ENCODE peak calls at places on chromosomes 1 and 21, in nine cellular contexts. One of them, this sample, is unnamed.

GRCh38 chr1:233606813-233607212 is 7.1 kb upstream of the KCNK1 start:
- DNase-seq in epithelial cell of esophagus: peak
- DNase-seq in brain microvascular endothelial cell: no peak
- DNase-seq in prostate gland: no peak
- DNase-seq in colonic mucosa: no peak
- DNase-seq in CD8-positive, alpha-beta T cell: no peak
- DNase-seq in tibial artery: no peak
- DNase-seq in ovary: no peak
- DNase-seq in fibroblast of lung: no peak
- DNase-seq in this sample: no peak

GRCh38 chr1:240344918-240345317 is 253.2 kb downstream of the FMN2 start:
- DNase-seq in epithelial cell of esophagus: no peak
- DNase-seq in brain microvascular endothelial cell: no peak
- DNase-seq in prostate gland: no peak
- DNase-seq in colonic mucosa: no peak
- DNase-seq in CD8-positive, alpha-beta T cell: no peak
- DNase-seq in tibial artery: no peak
- DNase-seq in ovary: no peak
- DNase-seq in fibroblast of lung: peak
- DNase-seq in this sample: no peak

GRCh38 chr1:2232916-2233438 is 4.9 kb downstream of the SKI start:
- DNase-seq in epithelial cell of esophagus: no peak
- DNase-seq in brain microvascular endothelial cell: no peak
- DNase-seq in prostate gland: no peak
- DNase-seq in colonic mucosa: no peak
- DNase-seq in CD8-positive, alpha-beta T cell: no peak
- DNase-seq in tibial artery: no peak
- DNase-seq in ovary: no peak
- DNase-seq in fibroblast of lung: no peak
- DNase-seq in this sample: no peak

GRCh38 chr1:219130536-219130935 is 43.1 kb upstream of the LYPLAL1 start:
- DNase-seq in epithelial cell of esophagus: peak
- DNase-seq in brain microvascular endothelial cell: no peak
- DNase-seq in prostate gland: no peak
- DNase-seq in colonic mucosa: no peak
- DNase-seq in CD8-positive, alpha-beta T cell: no peak
- DNase-seq in tibial artery: no peak
- DNase-seq in ovary: no peak
- DNase-seq in fibroblast of lung: no peak
- DNase-seq in this sample: no peak

GRCh38 chr21:36320421-36321324 is 676 bp downstream of the MORC3 start:
- DNase-seq in epithelial cell of esophagus: peak
- DNase-seq in brain microvascular endothelial cell: peak
- DNase-seq in prostate gland: peak
- DNase-seq in colonic mucosa: peak
- DNase-seq in CD8-positive, alpha-beta T cell: no peak
- DNase-seq in tibial artery: peak
- DNase-seq in ovary: peak
- DNase-seq in fibroblast of lung: peak
- DNase-seq in this sample: peak

GRCh38 chr1:115726161-115726560 is 42.4 kb downstream of the CASQ2 start:
- DNase-seq in epithelial cell of esophagus: no peak
- DNase-seq in brain microvascular endothelial cell: no peak
- DNase-seq in prostate gland: no peak
- DNase-seq in colonic mucosa: no peak
- DNase-seq in CD8-positive, alpha-beta T cell: no peak
- DNase-seq in tibial artery: no peak
- DNase-seq in ovary: no peak
- DNase-seq in fibroblast of lung: peak
- DNase-seq in this sample: no peak

GRCh38 chr1:25051504-25051903 is 121.4 kb upstream of the RUNX3 start:
- DNase-seq in epithelial cell of esophagus: no peak
- DNase-seq in brain microvascular endothelial cell: no peak
- DNase-seq in prostate gland: no peak
- DNase-seq in colonic mucosa: no peak
- DNase-seq in CD8-positive, alpha-beta T cell: no peak
- DNase-seq in tibial artery: no peak
- DNase-seq in ovary: no peak
- DNase-seq in fibroblast of lung: no peak
- DNase-seq in this sample: no peak

GRCh38 chr1:62395291-62395690 is 41.6 kb upstream of the USP1 start:
- DNase-seq in epithelial cell of esophagus: no peak
- DNase-seq in brain microvascular endothelial cell: no peak
- DNase-seq in prostate gland: no peak
- DNase-seq in colonic mucosa: no peak
- DNase-seq in CD8-positive, alpha-beta T cell: no peak
- DNase-seq in tibial artery: no peak
- DNase-seq in ovary: no peak
- DNase-seq in fibroblast of lung: no peak
- DNase-seq in this sample: no peak

GRCh38 chr1:99482750-99483149 is 163.2 kb upstream of the PALMD start:
- DNase-seq in epithelial cell of esophagus: no peak
- DNase-seq in brain microvascular endothelial cell: no peak
- DNase-seq in prostate gland: no peak
- DNase-seq in colonic mucosa: no peak
- DNase-seq in CD8-positive, alpha-beta T cell: no peak
- DNase-seq in tibial artery: no peak
- DNase-seq in ovary: no peak
- DNase-seq in fibroblast of lung: no peak
- DNase-seq in this sample: no peak

GRCh38 chr1:203800001-203800400 is 4.6 kb downstream of the ZBED6 start:
- DNase-seq in epithelial cell of esophagus: no peak
- DNase-seq in brain microvascular endothelial cell: no peak
- DNase-seq in prostate gland: no peak
- DNase-seq in colonic mucosa: no peak
- DNase-seq in CD8-positive, alpha-beta T cell: no peak
- DNase-seq in tibial artery: no peak
- DNase-seq in ovary: no peak
- DNase-seq in fibroblast of lung: no peak
- DNase-seq in this sample: no peak

GRCh38 chr1:22526677-22527076 is 36.6 kb upstream of the EPHA8 start:
- DNase-seq in epithelial cell of esophagus: no peak
- DNase-seq in brain microvascular endothelial cell: no peak
- DNase-seq in prostate gland: no peak
- DNase-seq in colonic mucosa: no peak
- DNase-seq in CD8-positive, alpha-beta T cell: no peak
- DNase-seq in tibial artery: no peak
- DNase-seq in ovary: no peak
- DNase-seq in fibroblast of lung: no peak
- DNase-seq in this sample: no peak

GRCh38 chr21:43354016-43354420 is 72.9 kb downstream of the SIK1 start:
- DNase-seq in epithelial cell of esophagus: no peak
- DNase-seq in brain microvascular endothelial cell: no peak
- DNase-seq in prostate gland: no peak
- DNase-seq in colonic mucosa: no peak
- DNase-seq in CD8-positive, alpha-beta T cell: no peak
- DNase-seq in tibial artery: no peak
- DNase-seq in ovary: no peak
- DNase-seq in fibroblast of lung: no peak
- DNase-seq in this sample: no peak

GRCh38 chr1:61175976-61176375 is 93.6 kb downstream of the NFIA start:
- DNase-seq in epithelial cell of esophagus: no peak
- DNase-seq in brain microvascular endothelial cell: no peak
- DNase-seq in prostate gland: no peak
- DNase-seq in colonic mucosa: no peak
- DNase-seq in CD8-positive, alpha-beta T cell: no peak
- DNase-seq in tibial artery: no peak
- DNase-seq in ovary: no peak
- DNase-seq in fibroblast of lung: no peak
- DNase-seq in this sample: no peak

GRCh38 chr1:231040800-231041704 is 998 bp upstream of the FAM89A start:
- DNase-seq in epithelial cell of esophagus: no peak
- DNase-seq in brain microvascular endothelial cell: no peak
- DNase-seq in prostate gland: peak
- DNase-seq in colonic mucosa: no peak
- DNase-seq in CD8-positive, alpha-beta T cell: no peak
- DNase-seq in tibial artery: no peak
- DNase-seq in ovary: peak
- DNase-seq in fibroblast of lung: no peak
- DNase-seq in this sample: no peak

DNA sequence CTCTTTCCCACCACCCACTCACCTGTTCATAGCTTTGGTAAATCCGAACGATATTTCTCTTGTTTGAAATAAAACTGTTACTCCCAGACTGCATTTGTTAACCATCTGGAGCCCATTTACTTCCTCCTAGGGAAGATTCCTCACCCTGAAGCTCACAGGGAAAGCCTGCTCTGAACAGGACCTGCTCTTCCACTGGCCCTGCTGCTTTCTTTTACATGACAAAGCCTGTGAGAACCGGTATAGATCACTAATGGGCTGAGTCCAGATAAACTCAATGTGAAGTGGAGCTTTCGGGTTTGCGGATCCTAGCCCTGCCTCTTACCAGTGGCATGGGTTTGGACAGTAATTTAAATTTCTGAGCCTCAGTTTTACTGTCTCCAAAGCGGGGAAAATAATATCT is 45.2 kb downstream of the FAM163A start:
- DNase-seq in epithelial cell of esophagus: no peak
- DNase-seq in brain microvascular endothelial cell: no peak
- DNase-seq in prostate gland: no peak
- DNase-seq in colonic mucosa: no peak
- DNase-seq in CD8-positive, alpha-beta T cell: no peak
- DNase-seq in tibial artery: no peak
- DNase-seq in ovary: no peak
- DNase-seq in fibroblast of lung: no peak
- DNase-seq in this sample: no peak
- H3K4me3 ChIP-seq in epithelial cell of esophagus: no peak
- H3K4me3 ChIP-seq in brain microvascular endothelial cell: no peak
- H3K4me3 ChIP-seq in prostate gland: no peak
- H3K4me3 ChIP-seq in colonic mucosa: no peak
- H3K4me3 ChIP-seq in CD8-positive, alpha-beta T cell: no peak
- H3K4me3 ChIP-seq in tibial artery: no peak
- H3K4me3 ChIP-seq in ovary: no peak
- H3K4me3 ChIP-seq in fibroblast of lung: no peak
- H3K4me3 ChIP-seq in this sample: no peak

DNA sequence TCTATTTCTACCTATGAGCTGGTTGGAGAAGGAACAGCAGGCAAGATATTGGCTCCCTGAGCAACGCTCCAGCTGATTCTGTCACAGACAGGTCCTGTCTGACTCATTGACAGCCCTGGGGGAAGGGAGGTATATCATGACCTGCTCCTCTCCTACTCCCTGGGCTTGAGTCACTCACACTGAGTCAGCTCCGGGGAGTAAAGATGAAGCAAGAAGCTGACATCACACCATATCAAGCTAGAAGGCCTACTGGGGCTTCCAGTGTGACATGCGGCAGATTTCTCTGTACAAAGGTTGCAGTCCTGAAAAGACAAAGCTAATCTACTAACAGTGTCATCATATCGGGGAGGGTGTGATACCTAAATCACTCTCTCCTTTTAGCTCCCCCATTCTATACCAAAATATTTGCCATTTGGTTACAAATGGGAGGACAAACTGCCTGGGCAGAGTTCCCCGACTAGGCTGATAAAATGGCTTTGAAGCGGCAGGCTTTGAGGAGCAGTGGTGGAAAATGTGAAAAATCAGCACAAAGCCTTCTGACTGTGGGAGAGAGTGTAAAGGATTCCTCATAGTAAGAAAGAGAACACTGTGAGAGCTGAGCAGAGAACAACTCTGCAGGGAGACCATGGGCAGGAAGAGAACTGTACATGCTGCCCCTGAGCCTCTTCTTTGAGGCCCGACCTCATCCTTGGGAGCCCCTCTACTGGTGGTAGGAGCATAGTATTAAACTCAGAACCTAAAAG is 15.5 kb downstream of the PI4KB start:
- DNase-seq in epithelial cell of esophagus: peak
- DNase-seq in brain microvascular endothelial cell: peak
- DNase-seq in prostate gland: peak
- DNase-seq in colonic mucosa: peak
- DNase-seq in CD8-positive, alpha-beta T cell: peak
- DNase-seq in tibial artery: peak
- DNase-seq in ovary: peak
- DNase-seq in fibroblast of lung: peak
- DNase-seq in this sample: peak
- H3K4me3 ChIP-seq in epithelial cell of esophagus: no peak
- H3K4me3 ChIP-seq in brain microvascular endothelial cell: no peak
- H3K4me3 ChIP-seq in prostate gland: no peak
- H3K4me3 ChIP-seq in colonic mucosa: no peak
- H3K4me3 ChIP-seq in CD8-positive, alpha-beta T cell: no peak
- H3K4me3 ChIP-seq in tibial artery: no peak
- H3K4me3 ChIP-seq in ovary: no peak
- H3K4me3 ChIP-seq in fibroblast of lung: peak
- H3K4me3 ChIP-seq in this sample: peak

GRCh38 chr1:224205438-224205840 is 22.4 kb downstream of the DEGS1 start:
- DNase-seq in epithelial cell of esophagus: peak
- DNase-seq in brain microvascular endothelial cell: peak
- DNase-seq in prostate gland: no peak
- DNase-seq in colonic mucosa: peak
- DNase-seq in CD8-positive, alpha-beta T cell: peak
- DNase-seq in tibial artery: no peak
- DNase-seq in ovary: no peak
- DNase-seq in fibroblast of lung: peak
- DNase-seq in this sample: no peak
- H3K4me3 ChIP-seq in epithelial cell of esophagus: no peak
- H3K4me3 ChIP-seq in brain microvascular endothelial cell: peak
- H3K4me3 ChIP-seq in prostate gland: no peak
- H3K4me3 ChIP-seq in colonic mucosa: no peak
- H3K4me3 ChIP-seq in CD8-positive, alpha-beta T cell: no peak
- H3K4me3 ChIP-seq in tibial artery: no peak
- H3K4me3 ChIP-seq in ovary: no peak
- H3K4me3 ChIP-seq in fibroblast of lung: peak
- H3K4me3 ChIP-seq in this sample: no peak

GRCh38 chr1:12204140-12204539 is 25.7 kb upstream of the VPS13D start:
- DNase-seq in epithelial cell of esophagus: no peak
- DNase-seq in brain microvascular endothelial cell: no peak
- DNase-seq in prostate gland: no peak
- DNase-seq in colonic mucosa: no peak
- DNase-seq in CD8-positive, alpha-beta T cell: peak
- DNase-seq in tibial artery: no peak
- DNase-seq in ovary: no peak
- DNase-seq in fibroblast of lung: no peak
- DNase-seq in this sample: no peak
- H3K4me3 ChIP-seq in epithelial cell of esophagus: no peak
- H3K4me3 ChIP-seq in brain microvascular endothelial cell: no peak
- H3K4me3 ChIP-seq in prostate gland: no peak
- H3K4me3 ChIP-seq in colonic mucosa: no peak
- H3K4me3 ChIP-seq in CD8-positive, alpha-beta T cell: peak
- H3K4me3 ChIP-seq in tibial artery: no peak
- H3K4me3 ChIP-seq in ovary: no peak
- H3K4me3 ChIP-seq in fibroblast of lung: no peak
- H3K4me3 ChIP-seq in this sample: no peak

DNA sequence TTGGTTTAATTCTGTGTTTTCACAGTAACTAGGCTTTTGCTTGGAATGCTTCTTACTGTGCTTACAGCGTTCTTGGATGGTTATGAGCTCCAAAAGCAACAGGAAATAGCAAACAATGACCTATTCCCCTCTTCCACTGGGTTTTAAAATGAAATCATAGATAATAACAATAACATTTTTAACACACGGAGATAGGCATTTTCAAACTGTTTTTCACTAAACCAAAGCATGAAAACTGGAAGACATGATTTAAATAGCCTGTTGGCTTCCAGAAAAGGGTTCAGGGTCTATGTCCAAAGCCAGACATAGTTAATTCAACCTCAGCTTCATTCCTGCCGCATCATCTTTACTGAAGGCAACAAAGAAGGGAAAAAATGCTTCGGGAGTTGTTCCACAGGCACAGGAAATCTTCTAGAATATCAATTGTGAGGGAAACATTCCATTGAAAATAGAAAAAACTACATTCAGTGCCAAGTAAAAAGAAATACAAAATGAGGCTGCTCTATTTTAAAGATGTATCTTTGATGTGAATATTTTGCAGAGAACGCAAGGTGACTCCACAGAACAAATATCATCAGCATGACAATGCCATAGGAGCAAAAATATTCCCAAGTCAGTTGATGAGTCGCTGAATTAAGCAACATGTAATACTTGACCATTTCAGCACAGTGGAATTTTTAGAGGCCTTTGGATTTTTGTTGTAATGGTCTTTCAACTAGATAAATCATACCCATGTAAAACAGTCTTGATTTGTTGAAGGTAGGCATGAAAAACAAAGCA is 80.7 kb downstream of the NID1 start:
- DNase-seq in epithelial cell of esophagus: peak
- DNase-seq in brain microvascular endothelial cell: peak
- DNase-seq in prostate gland: no peak
- DNase-seq in colonic mucosa: no peak
- DNase-seq in CD8-positive, alpha-beta T cell: no peak
- DNase-seq in tibial artery: no peak
- DNase-seq in ovary: no peak
- DNase-seq in fibroblast of lung: peak
- DNase-seq in this sample: no peak
- H3K4me3 ChIP-seq in epithelial cell of esophagus: no peak
- H3K4me3 ChIP-seq in brain microvascular endothelial cell: no peak
- H3K4me3 ChIP-seq in prostate gland: no peak
- H3K4me3 ChIP-seq in colonic mucosa: no peak
- H3K4me3 ChIP-seq in CD8-positive, alpha-beta T cell: no peak
- H3K4me3 ChIP-seq in tibial artery: peak
- H3K4me3 ChIP-seq in ovary: no peak
- H3K4me3 ChIP-seq in fibroblast of lung: peak
- H3K4me3 ChIP-seq in this sample: no peak